ENCODE peak calls at places on chromosomes 6 and 20, in eight cellular contexts. R is HCEC 1CT, P is A549, I is amniotic stem cell, E is T-helper 1 cell, N is GM20000, H is tibial artery, V is T47D. O is an unnamed sample.

GRCh38 chr6:11224252-11224965 is 8.1 kb downstream of the NEDD9 start:
- DNase-seq in N (peak), R (no peak), I (peak), E (no peak), H (no peak), V (no peak), P (no peak), O (no peak)

GRCh38 chr6:139485185-139485584 is 110.7 kb upstream of the CITED2 start:
- DNase-seq in H (no peak), N (no peak), E (no peak), V (no peak), P (no peak), I (no peak), R (no peak), O (no peak)

GRCh38 chr6:105200133-105200730 is 20.4 kb upstream of the POPDC3 start:
- DNase-seq in N (no peak), H (no peak), P (no peak), R (no peak), V (no peak), E (no peak), I (no peak), O (no peak)

GRCh38 chr20:15889073-15889923 is 684.0 kb downstream of the KIF16B start:
- DNase-seq in P (no peak), V (no peak), E (no peak), N (no peak), R (no peak), H (no peak), I (no peak), O (no peak)

GRCh38 chr6:17725083-17725482 is 18.4 kb upstream of the NUP153 start:
- DNase-seq in R (peak), N (no peak), H (peak), P (no peak), E (no peak), I (no peak), V (no peak), O (no peak)

GRCh38 chr20:44780226-44780625 is 30.1 kb downstream of the RIMS4 start:
- DNase-seq in I (peak), E (no peak), R (peak), P (peak), N (peak), H (no peak), V (peak), O (peak)

GRCh38 chr6:131107166-131107565 is 28.1 kb upstream of the AKAP7 start:
- DNase-seq in H (no peak), P (peak), E (no peak), V (no peak), I (peak), R (peak), N (no peak), O (no peak)

GRCh38 chr6:130824978-130825694 is 2.1 kb upstream of the SMLR1 start:
- DNase-seq in V (no peak), N (no peak), E (no peak), R (no peak), H (no peak), I (no peak), P (no peak), O (no peak)

GRCh38 chr6:43630980-43631619 is 2.0 kb upstream of the GTPBP2 start:
- DNase-seq in I (no peak), N (no peak), H (no peak), E (no peak), V (no peak), P (no peak), R (no peak), O (no peak)

GRCh38 chr6:33592595-33593413 is 12.7 kb upstream of the BAK1 start:
- DNase-seq in R (no peak), I (no peak), P (no peak), N (peak), H (no peak), V (peak), E (no peak), O (no peak)

GRCh38 chr6:75481936-75482593 is 11.5 kb downstream of the FILIP1 start:
- DNase-seq in E (no peak), V (no peak), H (peak), N (no peak), I (no peak), R (no peak), P (no peak), O (no peak)

GRCh38 chr6:158698876-158699440 is 49.1 kb downstream of the SYTL3 start:
- DNase-seq in I (no peak), R (no peak), E (no peak), H (no peak), P (no peak), N (no peak), V (no peak), O (no peak)

GRCh38 chr6:169723991-169724553 is at the start of gene PHF10:
- DNase-seq in N (peak), R (peak), E (peak), I (no peak), H (peak), V (peak), P (peak), O (no peak)